ENCODE peak calls at places on chromosomes 13 and 19, in eight cellular contexts. V is activated T-helper 1 cell treated with Interleukin-2 at 50 U/mL for 16 hours; F is activated naive CD4-positive, alpha-beta T cell treated with anti-CD3 and anti-CD28 coated beads, Interleukin-2, amount 10 ng/mL, durations not matched to agents 7 days and 5 days; X is hippocampal formation; Z is mesothelial cell of epicardium; R is HAP-1; T is NCI-H1436 treated with DMSO at 0.1 percent for 48 hours; I is NCI-H748 treated with DMSO at 0.1 percent for 48 hours. C is an unnamed sample.

GRCh38 chr19:44602071-44602470 is 11.3 kb upstream of the IGSF23 start:
- DNase-seq in V (no peak), F (no peak), X (no peak), Z (no peak), R (peak; percentile 18), T (no peak), I (peak; percentile 87), C (no peak)

GRCh38 chr13:101127741-101128353 is 288.5 kb downstream of the NALCN start:
- DNase-seq in V (no peak), F (peak; percentile 43), X (no peak), Z (no peak), R (peak; percentile 39), T (no peak), I (peak; percentile 77), C (peak; percentile 44)

GRCh38 chr19:4373601-4374441 is 26.5 kb downstream of the SH3GL1 start:
- DNase-seq in V (no peak), F (no peak), X (peak; percentile 66), Z (no peak), R (no peak), T (no peak), I (no peak), C (no peak)

GRCh38 chr13:94701313-94702180 is 10.8 kb downstream of the SOX21 start:
- DNase-seq in V (no peak), F (no peak), X (no peak), Z (no peak), R (no peak), T (no peak), I (no peak), C (no peak)

GRCh38 chr13:80131204-80131603 is 209.7 kb downstream of the SPRY2 start:
- DNase-seq in V (no peak), F (no peak), X (peak; percentile 78), Z (no peak), R (peak; percentile 75), T (no peak), I (no peak), C (no peak)

GRCh38 chr19:10861118-10861651 is 10.2 kb upstream of the CARM1 start:
- DNase-seq in V (no peak), F (peak; percentile 58), X (no peak), Z (no peak), R (peak; percentile 71), T (no peak), I (no peak), C (no peak)

GRCh38 chr13:40878321-40878720 is 88.9 kb downstream of the SLC25A15 start:
- DNase-seq in V (no peak), F (no peak), X (no peak), Z (no peak), R (no peak), T (no peak), I (no peak), C (no peak)

GRCh38 chr19:51807111-51807701 is 12.2 kb downstream of the FPR3 start:
- DNase-seq in V (no peak), F (no peak), X (no peak), Z (no peak), R (no peak), T (no peak), I (no peak), C (peak; percentile 56)

GRCh38 chr13:48066310-48066989 is 28.5 kb downstream of the MED4 start:
- DNase-seq in V (no peak), F (peak; percentile 67), X (no peak), Z (no peak), R (peak; percentile 73), T (no peak), I (no peak), C (no peak)

GRCh38 chr13:72586519-72586918 is 140.9 kb downstream of the MZT1 start:
- DNase-seq in V (no peak), F (no peak), X (no peak), Z (no peak), R (no peak), T (no peak), I (no peak), C (no peak)

GRCh38 chr19:342801-343421 is 1.7 kb downstream of the MIER2 start:
- DNase-seq in V (no peak), F (no peak), X (no peak), Z (no peak), R (peak; percentile 39), T (no peak), I (no peak), C (no peak)

GRCh38 chr13:111661052-111661451 is 340.6 kb downstream of the TEX29 start:
- DNase-seq in V (no peak), F (no peak), X (no peak), Z (no peak), R (no peak), T (no peak), I (no peak), C (no peak)

GRCh38 chr13:34833562-34834182 is 108.4 kb upstream of the NBEA start:
- DNase-seq in V (no peak), F (no peak), X (no peak), Z (no peak), R (peak; percentile 24), T (no peak), I (no peak), C (no peak)

GRCh38 chr19:6065685-6066365 is 44.5 kb downstream of the RFX2 start:
- DNase-seq in V (peak; percentile 28), F (no peak), X (no peak), Z (no peak), R (peak; percentile 57), T (peak; percentile 57), I (peak; percentile 69), C (no peak)

C was measured in NT2/D1.